ENCODE peak calls at places on chromosomes 3 and 15, in six cellular contexts. F is ascending aorta; A is SW480; S is T-helper 2 cell treated with Interferon-gamma antibody and Interleukin-4, amounts not matched to agents 5 μg/mL and 100 μg/mL, for 36 hours; C is NCI-H2029; O is endothelial cell of umbilical vein. D is an unnamed sample.

GRCh38 chr3:25568525-25569078 is 96.1 kb downstream of the TOP2B start:
- DNase-seq in F (no peak), A (no peak), S (no peak), C (no peak), O (no peak), D (no peak)

GRCh38 chr3:195921334-195921771 is 13.0 kb upstream of the TNK2 start:
- DNase-seq in F (no peak), A (no peak), S (no peak), C (no peak), O (peak; percentile 38), D (no peak)

GRCh38 chr15:89199734-89200133 is 21.6 kb downstream of the RLBP1 start:
- DNase-seq in F (no peak), A (no peak), S (no peak), C (no peak), O (peak; percentile 6), D (no peak)

GRCh38 chr15:28995721-28996120 is 109.9 kb downstream of the APBA2 start:
- DNase-seq in F (no peak), A (no peak), S (no peak), C (no peak), O (no peak), D (no peak)

GRCh38 chr3:187103251-187103650 is 36.0 kb downstream of the RPL39L start:
- DNase-seq in F (no peak), A (no peak), S (no peak), C (no peak), O (no peak), D (no peak)

GRCh38 chr15:40469776-40470390 is 901 bp upstream of the CHST14 start:
- DNase-seq in F (no peak), A (no peak), S (no peak), C (no peak), O (no peak), D (no peak)

GRCh38 chr3:39757312-39757711 is 52.1 kb upstream of the MYRIP start:
- DNase-seq in F (no peak), A (no peak), S (no peak), C (no peak), O (peak; percentile 85), D (no peak)

GRCh38 chr3:11969986-11970385 is 34.2 kb upstream of the SYN2 start:
- DNase-seq in F (no peak), A (no peak), S (no peak), C (no peak), O (no peak), D (no peak)

GRCh38 chr3:32817561-32818430 is at the start of gene TRIM71:
- DNase-seq in F (no peak), A (no peak), S (peak; percentile 11), C (no peak), O (no peak), D (no peak)

GRCh38 chr3:186168976-186169375 is 60.1 kb upstream of the ETV5 start:
- DNase-seq in F (no peak), A (no peak), S (no peak), C (no peak), O (no peak), D (no peak)

GRCh38 chr3:189457666-189458065 is 173.5 kb upstream of the TP63 start:
- DNase-seq in F (no peak), A (no peak), S (no peak), C (no peak), O (no peak), D (no peak)

GRCh38 chr15:67174864-67175573 is 79.4 kb downstream of the AAGAB start:
- DNase-seq in F (no peak), A (peak; percentile 86), S (peak; percentile 23), C (no peak), O (peak; percentile 90), D (no peak)

GRCh38 chr3:100902572-100902971 is 90.6 kb downstream of the ABI3BP start:
- DNase-seq in F (no peak), A (no peak), S (no peak), C (no peak), O (no peak), D (no peak)

GRCh38 chr3:195270350-195271115 is 426 bp downstream of the XXYLT1 start:
- DNase-seq in F (no peak), A (peak; percentile 70), S (peak; percentile 46), C (peak; percentile 60), O (peak; percentile 86), D (no peak)

GRCh38 chr15:100771745-100772144 is 107.9 kb upstream of the ALDH1A3 start:
- DNase-seq in F (no peak), A (no peak), S (no peak), C (peak; percentile 38), O (no peak), D (no peak)

GRCh38 chr3:24137958-24138875 is 193.1 kb downstream of the NR1D2 start:
- DNase-seq in F (no peak), A (no peak), S (no peak), C (peak; percentile 96), O (no peak), D (no peak)

GRCh38 chr15:32855942-32856341 is 138.1 kb downstream of the GREM1 start:
- DNase-seq in F (no peak), A (peak; percentile 53), S (no peak), C (no peak), O (peak; percentile 94), D (peak; percentile 82)

GRCh38 chr15:45457215-45457614 is 65.3 kb downstream of the SLC30A4 start:
- DNase-seq in F (no peak), A (no peak), S (no peak), C (no peak), O (no peak), D (no peak)

GRCh38 chr15:37095197-37095992 is 5.0 kb downstream of the MEIS2 start:
- DNase-seq in F (no peak), A (no peak), S (no peak), C (no peak), O (peak; percentile 58), D (no peak)

GRCh38 chr3:121883507-121883906 is 10.7 kb upstream of the SLC15A2 start:
- DNase-seq in F (no peak), A (peak; percentile 33), S (no peak), C (no peak), O (peak; percentile 44), D (no peak)

GRCh38 chr3:78148986-78149717 is 1109.3 kb downstream of the ROBO2 start:
- DNase-seq in F (no peak), A (no peak), S (no peak), C (no peak), O (no peak), D (no peak)

GRCh38 chr3:52190294-52190841 is 7.6 kb upstream of the ALAS1 start:
- DNase-seq in F (no peak), A (no peak), S (no peak), C (no peak), O (no peak), D (no peak)

GRCh38 chr3:139491966-139492365 is 15.7 kb upstream of the RBP2 start:
- DNase-seq in F (no peak), A (no peak), S (no peak), C (peak; percentile 50), O (no peak), D (no peak)

GRCh38 chr15:95932676-95933075 is 397.8 kb upstream of the NR2F2 start:
- DNase-seq in F (no peak), A (no peak), S (no peak), C (no peak), O (peak; percentile 83), D (no peak)

GRCh38 chr3:4645468-4645867 is 152.3 kb downstream of the ITPR1 start:
- DNase-seq in F (no peak), A (no peak), S (no peak), C (no peak), O (no peak), D (no peak)

GRCh38 chr15:38683382-38684242 is 119.0 kb upstream of the RASGRP1 start:
- DNase-seq in F (no peak), A (peak; percentile 38), S (peak; percentile 59), C (peak; percentile 6), O (peak; percentile 59), D (no peak)

GRCh38 chr15:40908095-40908494 is 13.8 kb downstream of the VPS18 start:
- DNase-seq in F (no peak), A (no peak), S (no peak), C (no peak), O (no peak), D (no peak)

GRCh38 chr3:25176999-25177398 is 251.1 kb upstream of the RARB start:
- DNase-seq in F (no peak), A (no peak), S (no peak), C (no peak), O (no peak), D (no peak)

GRCh38 chr3:46143951-46144473 is 64.1 kb downstream of the CCR1 start:
- DNase-seq in F (no peak), A (no peak), S (no peak), C (no peak), O (no peak), D (no peak)

GRCh38 chr3:31406901-31407300 is 125.8 kb upstream of the STT3B start:
- DNase-seq in F (no peak), A (no peak), S (no peak), C (no peak), O (no peak), D (no peak)

GRCh38 chr15:45548753-45549520 is 26.4 kb upstream of the SLC30A4 start:
- DNase-seq in F (no peak), A (no peak), S (no peak), C (peak; percentile 77), O (no peak), D (no peak)

GRCh38 chr3:123457841-123458240 is 9.0 kb upstream of the ADCY5 start:
- DNase-seq in F (no peak), A (peak; percentile 42), S (no peak), C (no peak), O (no peak), D (no peak)

GRCh38 chr3:46849686-46850467 is 13.4 kb downstream of the MYL3 start:
- DNase-seq in F (no peak), A (no peak), S (no peak), C (no peak), O (no peak), D (no peak)

GRCh38 chr15:46654993-46655392 is 1020.2 kb downstream of the SQOR start:
- DNase-seq in F (no peak), A (peak; percentile 66), S (no peak), C (no peak), O (no peak), D (no peak)

GRCh38 chr3:194559530-194559929 is 72.7 kb upstream of the ATP13A3 start:
- DNase-seq in F (no peak), A (no peak), S (no peak), C (no peak), O (no peak), D (no peak)

D was measured in brain pericyte.